ENCODE peak calls at places on chromosomes 11 and 22, in six cellular contexts. W, D, M, V, S and H are unnamed samples.

GRCh38 chr11:46392421-46393230 is 1.1 kb upstream of the CHRM4 start:
- DNase-seq in W (peak), D (peak), M (peak), V (peak), S (peak), H (no peak)

GRCh38 chr11:65417221-65417701 is 5.3 kb upstream of the NEAT1 start:
- DNase-seq in W (no peak), D (no peak), M (no peak), V (peak), S (no peak), H (no peak)

GRCh38 chr11:70608568-70609314 is 210.4 kb downstream of the CTTN start:
- DNase-seq in W (no peak), D (no peak), M (no peak), V (no peak), S (no peak), H (no peak)

GRCh38 chr11:128800871-128801417 is 66.2 kb downstream of the KCNJ1 start:
- DNase-seq in W (no peak), D (no peak), M (no peak), V (no peak), S (no peak), H (no peak)

GRCh38 chr11:124075492-124075840 is 34.3 kb upstream of the OR10G7 start:
- DNase-seq in W (no peak), D (no peak), M (no peak), V (no peak), S (no peak), H (no peak)

GRCh38 chr11:119935341-119935925 is 202.5 kb downstream of the TRIM29 start:
- DNase-seq in W (no peak), D (no peak), M (no peak), V (no peak), S (no peak), H (no peak)

GRCh38 chr11:78893996-78894395 is 319.3 kb upstream of the NARS2 start:
- DNase-seq in W (no peak), D (no peak), M (no peak), V (no peak), S (no peak), H (no peak)

GRCh38 chr11:130212431-130212961 is 52.9 kb downstream of the ST14 start:
- DNase-seq in W (no peak), D (no peak), M (peak), V (no peak), S (no peak), H (no peak)

GRCh38 chr11:16804104-16804947 is 65.9 kb downstream of the C11orf58 start:
- DNase-seq in W (no peak), D (peak), M (no peak), V (peak), S (no peak), H (no peak)

GRCh38 chr22:20203142-20204099 is 52.6 kb upstream of the CCDC188 start:
- DNase-seq in W (no peak), D (peak), M (peak), V (peak), S (no peak), H (peak)

GRCh38 chr11:43585877-43586608 is 94.5 kb upstream of the HSD17B12 start:
- DNase-seq in W (no peak), D (no peak), M (no peak), V (no peak), S (no peak), H (no peak)

GRCh38 chr22:32661737-32662586 is 139.5 kb upstream of the TIMP3 start:
- DNase-seq in W (no peak), D (no peak), M (no peak), V (no peak), S (no peak), H (no peak)

GRCh38 chr11:1351278-1351937 is 38.3 kb upstream of the BRSK2 start:
- DNase-seq in W (peak), D (peak), M (no peak), V (no peak), S (peak), H (no peak)
- TF ChIP-seq JUN in W (no peak), D (no peak), M (no peak), V (no peak), S (no peak), H (no peak)

DNA sequence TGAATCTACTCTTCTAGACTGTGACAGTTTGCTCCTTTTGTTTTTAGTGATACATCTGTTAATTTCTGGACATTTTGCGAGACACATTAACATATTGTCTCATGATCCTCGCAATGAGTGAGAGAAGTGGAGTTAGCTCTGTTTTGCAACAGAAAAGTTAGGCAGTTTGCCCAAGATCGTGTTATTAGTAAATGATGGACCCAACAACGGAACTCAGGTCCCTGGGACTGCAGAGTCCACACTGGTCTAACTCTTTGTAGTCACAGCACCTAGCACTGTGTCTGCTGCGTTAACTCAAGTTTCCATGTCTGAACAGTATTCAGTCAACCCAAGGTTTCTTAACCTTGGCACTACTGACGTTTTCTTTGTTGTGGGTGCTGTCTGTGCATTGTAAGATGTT is 3.2 kb downstream of the DEPDC7 start:
- DNase-seq in W (no peak), D (no peak), M (no peak), V (no peak), S (no peak), H (no peak)
- TF ChIP-seq JUN in W (no peak), D (no peak), M (no peak), V (no peak), S (no peak), H (no peak)

GRCh38 chr11:113408206-113408605 is 20.6 kb downstream of the ANKK1 start:
- DNase-seq in W (no peak), D (no peak), M (no peak), V (no peak), S (no peak), H (no peak)
- TF ChIP-seq JUN in W (no peak), D (no peak), M (no peak), V (no peak), S (no peak), H (no peak)

DNA sequence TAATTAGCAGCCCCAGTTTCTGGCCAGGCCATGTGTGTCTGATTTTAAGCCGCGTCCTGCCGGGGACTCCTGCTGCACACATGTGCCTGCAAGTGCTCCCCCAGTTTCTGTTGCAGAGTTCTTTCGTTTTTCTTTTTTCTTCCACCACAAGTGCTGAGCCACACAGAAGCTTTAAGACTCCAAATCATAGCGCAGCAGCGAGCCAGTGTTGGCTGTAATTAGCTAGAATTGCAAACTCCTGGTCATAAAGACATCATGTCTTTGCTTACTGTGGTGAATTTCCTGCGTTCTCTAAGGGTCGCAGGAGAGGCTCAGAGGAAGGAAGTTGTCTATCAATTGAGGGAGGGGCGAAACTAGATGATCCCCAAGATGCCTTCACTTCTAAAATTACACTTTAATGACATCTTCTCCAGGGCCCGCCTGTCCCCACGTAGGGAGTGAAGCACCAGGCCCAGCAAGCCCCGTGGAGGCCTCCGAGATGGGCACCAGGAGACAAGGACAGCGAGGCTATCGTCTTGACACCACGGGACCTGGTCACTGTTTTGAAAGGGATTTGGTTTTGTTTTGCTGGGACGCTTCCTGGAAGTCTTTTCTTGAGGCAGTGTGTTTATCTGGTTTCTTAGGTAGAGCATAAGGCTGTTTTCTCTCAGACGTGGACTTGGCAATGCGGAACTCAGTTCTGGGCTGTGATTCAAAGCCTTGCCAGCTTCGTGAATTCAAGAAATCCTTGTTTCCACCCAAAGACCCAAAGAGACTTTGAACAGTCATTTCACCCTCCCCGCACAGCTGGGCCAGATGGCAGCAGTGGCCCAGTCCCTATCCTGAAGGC is 71.8 kb downstream of the UBASH3B start:
- DNase-seq in W (no peak), D (no peak), M (no peak), V (peak), S (no peak), H (no peak)
- TF ChIP-seq JUN in W (no peak), D (no peak), M (no peak), V (no peak), S (no peak), H (no peak)

GRCh38 chr11:74004694-74005615 is 3.9 kb downstream of the UCP3 start:
- DNase-seq in W (no peak), D (no peak), M (no peak), V (no peak), S (peak), H (no peak)

GRCh38 chr11:74001822-74002286 is 7.0 kb downstream of the UCP3 start:
- DNase-seq in W (no peak), D (no peak), M (no peak), V (no peak), S (no peak), H (no peak)

GRCh38 chr11:74004046-74004693 is 4.7 kb downstream of the UCP3 start:
- DNase-seq in W (no peak), D (no peak), M (no peak), V (no peak), S (no peak), H (no peak)

GRCh38 chr11:74000770-74001169 is 8.1 kb downstream of the UCP3 start:
- DNase-seq in W (no peak), D (no peak), M (no peak), V (no peak), S (no peak), H (no peak)

DNA sequence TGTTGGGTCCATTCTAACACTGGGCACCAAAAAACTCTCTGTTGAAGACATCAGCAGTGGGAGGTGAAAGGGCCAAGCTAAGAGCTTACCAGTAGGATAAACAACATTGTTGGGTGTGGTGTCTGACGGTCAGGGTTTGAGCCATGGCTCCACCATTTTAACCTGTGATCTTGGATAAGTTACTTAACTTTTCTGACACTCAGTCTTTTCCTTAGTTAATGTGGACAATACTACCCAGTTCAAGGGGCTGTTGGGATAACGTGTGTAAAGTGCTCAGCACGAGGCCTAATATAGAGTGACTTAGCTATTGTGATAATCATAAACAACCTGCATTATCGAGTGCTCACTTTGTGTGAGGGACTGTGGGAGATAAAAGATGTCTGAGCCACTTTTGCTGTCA is 6.1 kb downstream of the UCP3 start:
- DNase-seq in W (no peak), D (no peak), M (no peak), V (no peak), S (no peak), H (no peak)
- TF ChIP-seq JUN in W (no peak), D (no peak), M (no peak), V (no peak), S (no peak), H (no peak)